ENCODE peak calls at places on chromosome 12, in four cellular contexts. A is mammary epithelial cell, I is tibial artery, D is GM23338. J is an unnamed sample.

GRCh38 chr12:78696267-78696666 is 168.3 kb upstream of the SYT1 start:
- DNase-seq in A (no peak), I (no peak), D (no peak), J (no peak)

GRCh38 chr12:68272732-68273131 is 19.3 kb upstream of the IL22 start:
- DNase-seq in A (no peak), I (no peak), D (no peak), J (no peak)

GRCh38 chr12:20154060-20154459 is 214.3 kb upstream of the PDE3A start:
- DNase-seq in A (no peak), I (no peak), D (no peak), J (no peak)

GRCh38 chr12:112013601-112014402 is 576 bp downstream of the ERP29 start:
- DNase-seq in A (peak), I (peak), D (peak), J (peak)

GRCh38 chr12:11652351-11653040 is 3.0 kb downstream of the ETV6 start:
- DNase-seq in A (peak), I (peak), D (peak), J (no peak)

GRCh38 chr12:42716521-42716920 is 127.0 kb upstream of the PRICKLE1 start:
- DNase-seq in A (no peak), I (peak), D (no peak), J (no peak)

GRCh38 chr12:90124914-90125313 is 416.3 kb upstream of the ATP2B1 start:
- DNase-seq in A (no peak), I (no peak), D (no peak), J (no peak)

GRCh38 chr12:953776-954175 is 4.3 kb upstream of the RAD52 start:
- DNase-seq in A (peak), I (no peak), D (no peak), J (peak)

GRCh38 chr12:29710104-29710503 is 73.6 kb downstream of the TMTC1 start:
- DNase-seq in A (no peak), I (peak), D (peak), J (no peak)

GRCh38 chr12:12358528-12358927 is 1.6 kb downstream of the BORCS5 start:
- DNase-seq in A (no peak), I (no peak), D (no peak), J (no peak)

GRCh38 chr12:78684419-78684818 is 180.2 kb upstream of the SYT1 start:
- DNase-seq in A (no peak), I (no peak), D (no peak), J (no peak)

GRCh38 chr12:110704750-110705149 is 15.8 kb upstream of the HVCN1 start:
- DNase-seq in A (peak), I (no peak), D (peak), J (peak)

GRCh38 chr12:96419576-96420254 is 19.5 kb upstream of the CDK17 start:
- DNase-seq in A (no peak), I (peak), D (no peak), J (no peak)

GRCh38 chr12:130868412-130868811 is 3.5 kb upstream of the RAN start:
- DNase-seq in A (no peak), I (no peak), D (no peak), J (no peak)

GRCh38 chr12:85920324-85920947 is 46.3 kb downstream of the NTS start:
- DNase-seq in A (peak), I (no peak), D (peak), J (peak)

GRCh38 chr12:109093022-109093918 is at the start of gene ALKBH2:
- DNase-seq in A (peak), I (peak), D (peak), J (peak)

GRCh38 chr12:117090816-117091711 is 8.2 kb downstream of the TESC start:
- DNase-seq in A (no peak), I (no peak), D (no peak), J (no peak)

GRCh38 chr12:89919241-89919906 is 210.7 kb upstream of the ATP2B1 start:
- DNase-seq in A (no peak), I (no peak), D (no peak), J (no peak)

DNA sequence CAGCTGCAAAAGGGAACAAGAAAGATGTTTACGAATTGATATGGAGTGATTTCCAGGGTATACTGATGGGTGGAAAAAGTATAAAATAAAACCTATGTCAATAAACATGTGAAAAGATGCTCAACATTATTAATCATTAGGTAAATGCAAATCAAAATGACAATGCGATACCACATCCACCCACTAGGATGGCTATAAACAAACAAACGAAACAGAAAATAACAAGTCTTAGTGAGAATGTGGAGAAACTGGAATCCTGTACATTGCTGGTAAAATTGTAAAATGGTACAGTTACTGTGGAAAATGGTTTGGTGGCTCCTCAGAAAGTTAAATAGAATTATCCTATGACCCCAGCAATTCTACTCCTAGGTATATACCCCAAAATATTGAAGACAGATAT is 9.5 kb upstream of the BEST3 start:
- DNase-seq in A (no peak), I (no peak), D (no peak), J (no peak)
- TF ChIP-seq CTCF in A (peak), I (no peak), D (peak), J (no peak)

GRCh38 chr12:49198431-49199155 is 9.7 kb upstream of the TUBA1A start:
- DNase-seq in A (peak), I (no peak), D (peak), J (peak)

GRCh38 chr12:49200882-49201594 is 12.2 kb upstream of the TUBA1A start:
- DNase-seq in A (peak), I (no peak), D (peak), J (peak)

GRCh38 chr12:49206389-49206788 is 17.5 kb upstream of the TUBA1A start:
- DNase-seq in A (no peak), I (no peak), D (no peak), J (no peak)

DNA sequence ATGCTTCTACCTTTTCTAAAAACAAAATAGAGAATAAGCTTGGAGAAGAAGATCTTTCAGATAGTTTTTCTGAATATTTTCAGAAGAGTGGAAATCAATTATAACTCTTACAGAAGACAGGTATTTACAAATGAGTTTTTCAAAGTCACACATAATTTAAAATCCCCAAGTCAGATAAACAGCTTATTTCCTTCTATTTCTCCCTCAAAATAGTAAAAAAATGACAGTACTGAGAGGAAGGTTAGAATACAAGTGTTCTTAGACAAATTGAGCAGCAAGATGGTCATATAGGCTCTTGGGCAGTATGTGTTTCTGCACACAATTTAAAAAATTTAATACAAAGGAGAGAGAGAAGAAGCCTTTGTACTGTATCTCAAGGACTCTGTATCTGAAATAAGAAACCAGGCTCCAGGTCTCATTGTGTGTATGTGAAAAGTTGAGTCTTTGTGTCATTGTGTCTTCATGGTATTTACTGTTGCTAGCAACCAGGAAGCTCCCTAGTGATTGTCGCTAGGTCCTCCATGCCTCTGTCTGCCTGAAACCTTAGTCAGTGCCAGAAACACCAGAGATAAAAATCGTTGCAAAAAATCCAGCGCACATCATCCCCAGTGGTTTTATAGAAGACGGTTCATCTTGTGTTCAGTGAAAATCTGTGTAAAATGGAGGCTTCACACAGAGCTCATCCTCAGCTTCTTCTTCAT is 12.9 kb upstream of the TUBA1A start:
- DNase-seq in A (peak), I (no peak), D (peak), J (no peak)
- H3K27ac ChIP-seq in A (peak), I (peak), D (peak), J (peak)

DNA sequence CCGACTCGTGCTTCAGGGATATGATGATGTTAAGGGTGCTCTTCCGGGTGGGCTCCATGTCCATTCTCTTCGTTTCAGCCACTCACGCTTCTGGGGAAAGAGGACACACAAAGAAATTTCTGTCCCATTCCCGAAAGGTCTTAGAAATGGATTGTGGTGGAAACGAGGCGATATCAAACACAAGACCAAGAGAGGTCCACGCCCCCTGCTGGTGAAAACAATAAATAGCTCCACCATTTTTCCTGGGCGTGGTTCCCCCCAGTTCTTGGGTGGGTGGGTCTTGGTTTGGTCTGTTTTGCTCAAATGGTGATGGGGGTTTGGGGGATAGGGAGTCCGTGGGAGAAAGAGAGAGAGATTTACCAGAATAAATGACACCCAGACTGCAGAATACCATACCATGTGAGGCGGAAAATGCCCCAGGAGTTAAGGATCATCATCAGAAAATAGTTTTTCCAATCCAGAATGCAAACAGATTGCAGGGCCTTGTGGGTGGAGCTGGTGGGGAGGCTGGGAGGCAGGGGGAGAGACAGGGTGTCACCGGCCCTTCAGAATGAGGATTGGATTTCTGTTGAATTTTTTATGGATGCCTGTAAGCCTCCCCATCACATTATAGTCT is 55.6 kb downstream of the SRRM4 start:
- DNase-seq in A (no peak), I (no peak), D (peak), J (no peak)
- TF ChIP-seq CTCF in A (no peak), I (peak), D (peak), J (peak)

GRCh38 chr12:95322335-95322734 is 104.7 kb downstream of the VEZT start:
- DNase-seq in A (no peak), I (no peak), D (no peak), J (no peak)

GRCh38 chr12:95321516-95322246 is 104.1 kb downstream of the VEZT start:
- DNase-seq in A (no peak), I (no peak), D (no peak), J (no peak)

GRCh38 chr12:95316798-95317197 is 99.2 kb downstream of the VEZT start:
- DNase-seq in A (no peak), I (no peak), D (no peak), J (no peak)

GRCh38 chr12:95319694-95320331 is 102.2 kb downstream of the VEZT start:
- DNase-seq in A (peak), I (no peak), D (no peak), J (no peak)

GRCh38 chr12:95318071-95318545 is 100.5 kb downstream of the VEZT start:
- DNase-seq in A (peak), I (no peak), D (no peak), J (peak)
- H3K27ac ChIP-seq in A (no peak), I (no peak), D (no peak), J (no peak)

GRCh38 chr12:98743362-98743953 is 98.4 kb downstream of the APAF1 start:
- DNase-seq in A (no peak), I (no peak), D (peak), J (peak)
- TF ChIP-seq CTCF in A (peak), I (peak), D (peak), J (peak)

GRCh38 chr12:27252934-27253333 is 8.8 kb downstream of the STK38L start:
- DNase-seq in A (no peak), I (no peak), D (no peak), J (no peak)

GRCh38 chr12:27261866-27262265 is 17.8 kb downstream of the STK38L start:
- DNase-seq in A (no peak), I (no peak), D (no peak), J (no peak)

GRCh38 chr12:27253347-27253746 is 9.3 kb downstream of the STK38L start:
- DNase-seq in A (no peak), I (no peak), D (no peak), J (no peak)

GRCh38 chr12:27260746-27261145 is 16.7 kb downstream of the STK38L start:
- DNase-seq in A (peak), I (no peak), D (no peak), J (no peak)

DNA sequence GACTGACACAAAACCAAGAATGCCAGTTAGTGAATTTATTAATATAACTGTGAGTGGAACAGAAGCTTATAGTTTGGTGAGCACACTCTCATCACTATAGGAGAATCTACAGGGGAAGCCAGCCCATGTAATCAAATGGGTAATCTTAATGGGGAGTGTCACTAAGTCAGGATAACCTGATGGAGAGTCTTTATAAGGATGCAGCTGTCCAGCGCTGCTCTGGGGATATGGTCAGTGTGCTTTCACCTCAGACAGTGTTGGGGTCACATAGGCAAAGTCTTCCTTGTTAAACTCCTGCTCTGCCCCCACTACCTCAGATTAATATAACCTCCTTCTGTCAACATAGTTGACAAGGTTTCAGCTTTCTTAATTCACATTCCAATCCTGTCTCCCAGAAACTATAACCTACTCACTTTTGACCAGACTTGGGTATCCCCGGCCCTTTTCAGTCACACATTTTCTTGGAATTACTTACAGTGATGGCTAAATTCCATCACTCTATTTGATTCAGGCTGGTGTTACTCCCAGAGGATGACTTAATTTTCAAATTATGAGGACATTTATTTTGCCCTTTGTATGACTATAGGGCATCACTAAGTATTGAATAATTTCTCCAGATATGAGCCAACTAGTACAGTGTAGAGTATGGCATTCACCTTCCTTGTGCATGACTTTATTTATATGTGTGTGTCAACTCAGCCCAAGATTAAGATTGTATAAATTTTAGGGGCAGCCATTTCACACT is 13.2 kb downstream of the STK38L start:
- DNase-seq in A (no peak), I (no peak), D (no peak), J (no peak)
- H3K27ac ChIP-seq in A (no peak), I (peak), D (no peak), J (no peak)

GRCh38 chr12:57112492-57113294 is 1.5 kb upstream of the STAT6 start:
- DNase-seq in A (no peak), I (no peak), D (no peak), J (no peak)
- TF ChIP-seq CTCF in A (peak), I (peak), D (peak), J (peak)

GRCh38 chr12:2794736-2795289 is at the start of gene FKBP4:
- DNase-seq in A (peak), I (peak), D (peak), J (peak)

GRCh38 chr12:2794261-2794735 is 472 bp upstream of the FKBP4 start:
- DNase-seq in A (peak), I (peak), D (peak), J (peak)

GRCh38 chr12:2797721-2798418 is 3.1 kb downstream of the FKBP4 start:
- DNase-seq in A (no peak), I (no peak), D (no peak), J (no peak)

GRCh38 chr12:2795291-2796186 is 769 bp downstream of the FKBP4 start:
- DNase-seq in A (peak), I (peak), D (peak), J (peak)

GRCh38 chr12:2796187-2796663 is 1.5 kb downstream of the FKBP4 start:
- DNase-seq in A (peak), I (no peak), D (peak), J (peak)
- H3K27ac ChIP-seq in A (no peak), I (peak), D (peak), J (peak)

DNA sequence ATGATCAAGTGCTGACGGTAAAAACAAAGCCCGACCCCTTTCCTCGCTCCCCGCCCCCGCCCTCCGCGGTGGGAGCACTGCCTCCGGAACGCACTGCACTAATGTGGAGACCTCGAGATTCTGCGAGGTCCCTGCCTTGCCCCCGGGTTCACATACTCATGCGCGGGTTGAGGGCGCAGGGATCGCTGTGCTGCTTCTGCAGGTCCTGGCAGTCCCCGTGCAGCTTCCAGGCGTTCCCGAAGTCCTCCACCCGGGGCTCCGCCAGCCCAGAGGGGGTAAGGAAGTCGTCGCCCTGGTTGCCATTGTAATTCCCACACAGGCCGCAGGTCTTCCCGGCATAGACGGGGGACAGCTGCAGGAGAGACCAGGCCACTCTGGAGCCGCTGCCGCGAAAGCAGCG is 66.8 kb downstream of the VWF start:
- DNase-seq in A (no peak), I (no peak), D (peak), J (no peak)
- TF ChIP-seq CTCF in A (no peak), I (no peak), D (no peak), J (no peak)

J was measured in RWPE1.